ENCODE peak calls at places on chromosome 13, in five cellular contexts. H is kidney glomerular epithelial cell, C is K562, R is kidney, Z is HFF-Myc. I is an unnamed sample.

GRCh38 chr13:100182894-100183490 is 94.1 kb downstream of the PCCA start:
- DNase-seq in C (no peak), H (no peak), R (no peak), Z (no peak), I (no peak)

GRCh38 chr13:92303428-92303827 is 905.0 kb downstream of the GPC5 start:
- DNase-seq in Z (no peak), H (no peak), C (peak; percentile 17), R (no peak), I (no peak)

GRCh38 chr13:31009166-31009565 is 76.7 kb downstream of the TEX26 start:
- DNase-seq in H (no peak), Z (no peak), C (no peak), R (no peak), I (no peak)

GRCh38 chr13:49731766-49732165 is 40.5 kb upstream of the EBPL start:
- DNase-seq in H (no peak), Z (peak; percentile 21), C (no peak), R (no peak), I (no peak)

GRCh38 chr13:21730186-21730880 is 59.5 kb downstream of the FGF9 start:
- DNase-seq in Z (no peak), R (no peak), H (no peak), C (no peak), I (no peak)

GRCh38 chr13:77616027-77616426 is 80.5 kb downstream of the SCEL start:
- DNase-seq in H (no peak), R (no peak), Z (no peak), C (no peak), I (no peak)

GRCh38 chr13:108897955-108898354 is 268.5 kb downstream of the MYO16 start:
- DNase-seq in C (no peak), R (no peak), Z (no peak), H (no peak), I (no peak)

GRCh38 chr13:45162821-45163220 is 38.0 kb downstream of the KCTD4 start:
- DNase-seq in Z (peak; percentile 53), H (peak; percentile 85), R (no peak), C (no peak), I (no peak)

GRCh38 chr13:27367570-27367969 is 56.8 kb upstream of the GTF3A start:
- DNase-seq in H (no peak), R (no peak), Z (no peak), C (no peak), I (no peak)

GRCh38 chr13:113661506-113661905 is 3.5 kb upstream of the ATP4B start:
- DNase-seq in Z (no peak), C (no peak), R (no peak), H (no peak), I (no peak)

GRCh38 chr13:77207943-77208342 is 119.0 kb downstream of the MYCBP2 start:
- DNase-seq in C (no peak), H (peak; percentile 17), R (no peak), Z (peak; percentile 94), I (no peak)

GRCh38 chr13:102132896-102133295 is 269.0 kb downstream of the FGF14 start:
- DNase-seq in R (no peak), C (no peak), Z (no peak), H (no peak), I (no peak)

GRCh38 chr13:64293923-64294322 is 2878.3 kb upstream of the PCDH20 start:
- DNase-seq in R (no peak), H (no peak), Z (no peak), C (no peak), I (no peak)

GRCh38 chr13:113001251-113002140 is 32.5 kb downstream of the MCF2L start:
- DNase-seq in R (no peak), H (no peak), Z (no peak), C (no peak), I (peak; percentile 91)

GRCh38 chr13:113493315-113493951 is 2.9 kb upstream of the DCUN1D2 start:
- DNase-seq in C (no peak), Z (peak; percentile 86), R (no peak), H (peak; percentile 85), I (no peak)

GRCh38 chr13:87614276-87614675 is 56.9 kb upstream of the SLITRK5 start:
- DNase-seq in Z (no peak), H (no peak), C (no peak), R (no peak), I (no peak)

GRCh38 chr13:27600712-27601111 is 19.6 kb downstream of the LNX2 start:
- DNase-seq in R (no peak), Z (no peak), H (no peak), C (no peak), I (no peak)

GRCh38 chr13:23575632-23576031 is 5.4 kb downstream of the TNFRSF19 start:
- DNase-seq in R (no peak), H (no peak), C (no peak), Z (no peak), I (no peak)

GRCh38 chr13:101792189-101792588 is 339.7 kb downstream of the ITGBL1 start:
- DNase-seq in Z (no peak), C (no peak), R (no peak), H (no peak), I (no peak)

GRCh38 chr13:67369895-67370660 is 139.9 kb upstream of the PCDH9 start:
- DNase-seq in R (no peak), H (peak; percentile 50), Z (no peak), C (no peak), I (no peak)

GRCh38 chr13:33260168-33261098 is 25.1 kb downstream of the STARD13 start:
- DNase-seq in Z (no peak), H (no peak), R (no peak), C (no peak), I (no peak)

I was measured in BE2C.